ENCODE peak calls at places on chromosomes 3 and 15, in four cellular contexts. T, R, P and B are unnamed samples.

GRCh38 chr3:14480207-14481017 is 59.7 kb downstream of the GRIP2 start:
- DNase-seq in T (no peak), R (peak), P (no peak), B (peak)

GRCh38 chr15:57167821-57168395 is 208.4 kb upstream of the CGNL1 start:
- DNase-seq in T (no peak), R (no peak), P (no peak), B (no peak)

GRCh38 chr3:46874430-46874829 is 3.1 kb upstream of the PTH1R start:
- DNase-seq in T (no peak), R (no peak), P (no peak), B (no peak)

GRCh38 chr3:9183811-9184463 is 65.5 kb downstream of the SRGAP3 start:
- DNase-seq in T (peak), R (no peak), P (peak), B (peak)

GRCh38 chr15:80953001-80953952 is 36.3 kb downstream of the MESD start:
- DNase-seq in T (no peak), R (peak), P (no peak), B (no peak)

GRCh38 chr3:130276203-130276803 is 69.2 kb upstream of the COL6A5 start:
- DNase-seq in T (no peak), R (peak), P (no peak), B (peak)

GRCh38 chr3:170049146-170050000 is 11.6 kb downstream of the GPR160 start:
- DNase-seq in T (no peak), R (peak), P (peak), B (no peak)

GRCh38 chr3:195802795-195803194 is 8.9 kb downstream of the MUC4 start:
- DNase-seq in T (no peak), R (no peak), P (no peak), B (no peak)

GRCh38 chr3:153972862-153973261 is 148.3 kb upstream of the ARHGEF26 start:
- DNase-seq in T (no peak), R (no peak), P (no peak), B (no peak)
- H3K56ac ChIP-seq in T (no peak), R (no peak), P (no peak), B (no peak)

GRCh38 chr3:66478923-66479322 is 21.9 kb downstream of the LRIG1 start:
- DNase-seq in T (peak), R (no peak), P (no peak), B (no peak)
- H4K5ac ChIP-seq in T (no peak), R (no peak), P (peak), B (no peak)

DNA sequence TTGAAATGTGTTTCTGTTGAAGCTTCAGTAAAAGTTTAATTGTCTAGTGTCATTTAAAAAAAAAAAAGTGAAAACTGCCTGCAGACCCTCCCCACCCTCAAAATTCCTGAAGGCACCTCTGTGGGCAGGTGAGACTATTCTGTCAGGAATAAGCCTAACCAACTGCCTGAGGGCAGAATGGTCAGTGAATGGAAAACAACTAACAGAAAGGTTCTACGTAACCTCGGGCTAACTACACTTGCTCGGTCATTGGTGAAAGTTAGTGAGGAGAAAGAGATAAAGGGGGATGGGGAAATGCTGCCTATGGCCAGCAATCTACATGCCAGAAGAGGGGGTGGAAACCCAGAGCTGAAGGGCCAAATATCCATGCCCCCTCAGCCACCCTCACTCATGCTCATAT is 108.6 kb upstream of the SLC24A5 start:
- DNase-seq in T (no peak), R (no peak), P (no peak), B (peak)
- H2AK5ac ChIP-seq in T (no peak), R (no peak), P (no peak), B (no peak)

DNA sequence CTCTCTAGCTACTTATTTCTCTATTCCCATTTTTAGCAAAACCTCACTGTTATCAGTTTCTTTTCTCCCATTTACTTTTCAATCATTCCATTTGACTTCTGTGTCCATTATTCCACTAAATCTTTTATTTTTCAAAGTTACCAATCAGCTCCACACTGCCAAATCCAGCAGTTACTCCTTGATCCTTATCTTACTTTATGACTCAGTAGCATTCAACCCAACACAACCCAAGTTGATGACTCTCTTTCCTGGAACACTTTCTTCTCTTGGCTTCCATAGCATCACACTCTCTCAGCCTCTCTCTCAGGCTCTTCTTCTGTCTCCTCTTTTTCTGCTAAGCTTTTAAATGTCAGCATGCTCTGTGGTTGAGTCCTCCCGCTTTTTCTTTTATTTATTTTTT is 36.3 kb downstream of the RASGRP1 start:
- DNase-seq in T (no peak), R (peak), P (no peak), B (no peak)
- H3K56ac ChIP-seq in T (no peak), R (no peak), P (no peak), B (no peak)

GRCh38 chr3:82707035-82707434 is 945.6 kb upstream of the GBE1 start:
- DNase-seq in T (peak), R (no peak), P (no peak), B (peak)
- H4K5ac ChIP-seq in T (no peak), R (no peak), P (no peak), B (no peak)

GRCh38 chr3:184648726-184649125 is 63.1 kb downstream of the MAGEF1 start:
- DNase-seq in T (no peak), R (no peak), P (no peak), B (no peak)
- H2AK5ac ChIP-seq in T (no peak), R (no peak), P (no peak), B (no peak)

GRCh38 chr3:86149054-86149453 is 841.9 kb downstream of the VGLL3 start:
- DNase-seq in T (no peak), R (no peak), P (no peak), B (no peak)
- H3K56ac ChIP-seq in T (no peak), R (no peak), P (no peak), B (no peak)

GRCh38 chr3:190564175-190564574 is 50.3 kb downstream of the IL1RAP start:
- DNase-seq in T (no peak), R (no peak), P (no peak), B (no peak)

GRCh38 chr3:190562866-190563525 is 49.1 kb downstream of the IL1RAP start:
- DNase-seq in T (no peak), R (no peak), P (no peak), B (no peak)

GRCh38 chr3:190566043-190566933 is 52.4 kb downstream of the IL1RAP start:
- DNase-seq in T (no peak), R (peak), P (no peak), B (peak)

DNA sequence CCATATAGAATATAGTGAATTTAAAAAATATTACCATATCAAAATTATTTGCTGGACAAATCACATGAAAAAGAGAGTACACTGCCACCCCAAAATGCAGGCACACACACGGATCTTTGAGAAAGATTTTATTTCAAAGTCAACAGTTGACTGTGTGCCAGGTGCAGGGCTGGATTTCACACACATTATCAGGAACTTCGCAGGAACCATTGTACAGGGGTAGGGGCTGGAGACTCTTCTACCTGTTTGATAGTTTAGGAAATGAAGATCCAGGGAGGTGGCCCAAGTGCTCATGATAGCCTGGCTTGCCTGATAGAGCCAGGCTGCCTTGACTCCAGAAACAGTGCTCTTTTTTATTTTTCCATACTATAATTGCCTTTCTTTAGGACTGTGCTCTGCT is 54.2 kb downstream of the IL1RAP start:
- DNase-seq in T (no peak), R (no peak), P (no peak), B (no peak)
- H4K5ac ChIP-seq in T (no peak), R (no peak), P (no peak), B (no peak)